ENCODE peak calls at places on chromosomes 7 and 10, in four cellular contexts. F is HepG2, N is K562, Q is GM12878. Y is an unnamed sample.
A peak's percentile ranks its signal among the peaks of the same experiment; 100 is the strongest.

GRCh38 chr7:85125679-85126078 is 61.2 kb downstream of the SEMA3D start:
- DNase-seq in F (no peak), N (no peak), Q (no peak), Y (no peak)

GRCh38 chr7:66376264-66376945 is 171.3 kb downstream of the TPST1 start:
- DNase-seq in F (no peak), N (no peak), Q (no peak), Y (no peak)

GRCh38 chr10:26612151-26612915 is 85.2 kb upstream of the PDSS1 start:
- DNase-seq in F (no peak), N (no peak), Q (no peak), Y (no peak)

GRCh38 chr7:27149817-27150567 is 2.4 kb downstream of the HOXA3 start:
- DNase-seq in F (no peak), N (no peak), Q (no peak), Y (no peak)

GRCh38 chr7:48875300-48875916 is 48.9 kb upstream of the CDC14C start:
- DNase-seq in F (peak; percentile 15), N (peak; percentile 2), Q (no peak), Y (no peak)

GRCh38 chr10:112289373-112290053 is 6.3 kb downstream of the TECTB start:
- DNase-seq in F (no peak), N (no peak), Q (no peak), Y (no peak)

GRCh38 chr10:2992401-2993198 is 74.7 kb upstream of the PFKP start:
- DNase-seq in F (no peak), N (no peak), Q (no peak), Y (no peak)

GRCh38 chr7:93890464-93891068 is at the start of gene TFPI2:
- DNase-seq in F (peak; percentile 2), N (peak; percentile 23), Q (no peak), Y (peak; percentile 27)

GRCh38 chr7:50812109-50812508 is 29.4 kb upstream of the GRB10 start:
- DNase-seq in F (no peak), N (no peak), Q (no peak), Y (no peak)

GRCh38 chr7:52500796-52501195 is 534.6 kb upstream of the POM121L12 start:
- DNase-seq in F (no peak), N (no peak), Q (no peak), Y (no peak)

GRCh38 chr10:126397640-126398382 is 9.5 kb upstream of the ADAM12 start:
- DNase-seq in F (no peak), N (no peak), Q (no peak), Y (no peak)

GRCh38 chr10:66927271-66927950 is 1.6 kb downstream of the LRRTM3 start:
- DNase-seq in F (no peak), N (no peak), Q (no peak), Y (no peak)

GRCh38 chr10:8049151-8049873 is 5.2 kb upstream of the GATA3 start:
- DNase-seq in F (no peak), N (no peak), Q (no peak), Y (no peak)

GRCh38 chr7:73995330-73995729 is 32.6 kb upstream of the ELN start:
- DNase-seq in F (no peak), N (no peak), Q (no peak), Y (no peak)

GRCh38 chr7:71206183-71206582 is 74.2 kb downstream of the GALNT17 start:
- DNase-seq in F (no peak), N (no peak), Q (no peak), Y (no peak)

GRCh38 chr7:64881461-64882287 is 21.4 kb upstream of the ZNF273 start:
- DNase-seq in F (no peak), N (no peak), Q (no peak), Y (no peak)

GRCh38 chr10:128054163-128054970 is 71.9 kb downstream of the MKI67 start:
- DNase-seq in F (no peak), N (no peak), Q (no peak), Y (no peak)

GRCh38 chr10:73865459-73866442 is 8.6 kb downstream of the CAMK2G start:
- DNase-seq in F (no peak), N (no peak), Q (no peak), Y (no peak)

GRCh38 chr7:86643478-86644281 is at the start of gene GRM3:
- DNase-seq in F (no peak), N (peak; percentile 2), Q (no peak), Y (peak; percentile 83)

GRCh38 chr7:1727079-1727478 is 57.0 kb downstream of the ELFN1 start:
- DNase-seq in F (no peak), N (no peak), Q (no peak), Y (no peak)

GRCh38 chr7:1723254-1723653 is 53.2 kb downstream of the ELFN1 start:
- DNase-seq in F (no peak), N (no peak), Q (no peak), Y (no peak)

GRCh38 chr7:1724118-1724910 is 54.2 kb downstream of the ELFN1 start:
- DNase-seq in F (no peak), N (no peak), Q (no peak), Y (no peak)

GRCh38 chr7:1725766-1726630 is 55.9 kb downstream of the ELFN1 start:
- DNase-seq in F (no peak), N (no peak), Q (no peak), Y (no peak)

DNA sequence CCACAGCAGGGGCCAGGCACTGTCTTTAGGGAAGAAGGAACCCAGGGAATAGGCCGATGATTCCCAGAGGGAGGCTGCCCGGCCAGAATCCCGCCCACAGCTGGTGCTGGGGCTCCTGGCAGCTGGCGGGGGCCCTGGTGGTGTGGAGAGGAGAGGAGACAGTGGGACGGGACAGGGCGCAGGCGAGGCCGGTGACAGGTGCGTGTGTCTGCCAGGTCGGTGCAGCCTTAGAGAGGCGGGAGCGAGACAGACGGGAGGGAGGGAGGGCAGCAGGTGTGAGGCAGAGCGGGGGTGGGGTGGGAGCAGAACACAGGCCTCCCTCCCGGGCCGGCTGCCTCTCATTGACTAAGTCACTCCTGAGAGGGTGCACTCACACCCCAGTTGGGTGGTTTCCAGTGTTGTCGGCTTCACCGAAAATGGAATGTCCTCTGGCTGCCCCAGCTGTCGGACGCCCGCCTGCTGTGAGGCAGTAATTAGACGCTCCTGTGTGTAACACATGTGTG is 55.2 kb downstream of the ELFN1 start:
- DNase-seq in F (no peak), N (no peak), Q (no peak), Y (no peak)
- TF ChIP-seq FOXK2 in F (no peak), N (no peak), Q (no peak), Y (no peak)

GRCh38 chr10:85459906-85460305 is 906.7 kb downstream of the GRID1 start:
- DNase-seq in F (no peak), N (no peak), Q (no peak), Y (no peak)

GRCh38 chr10:85454386-85454785 is 912.2 kb downstream of the GRID1 start:
- DNase-seq in F (no peak), N (no peak), Q (no peak), Y (no peak)

GRCh38 chr10:85458274-85458673 is 908.3 kb downstream of the GRID1 start:
- DNase-seq in F (no peak), N (no peak), Q (no peak), Y (no peak)
- TF ChIP-seq FOXK2 in F (no peak), N (no peak), Q (no peak), Y (no peak)

GRCh38 chr10:31358688-31359330 is 39.8 kb downstream of the ZEB1 start:
- DNase-seq in F (no peak), N (no peak), Q (no peak), Y (no peak)

GRCh38 chr10:31362023-31362641 is 43.1 kb downstream of the ZEB1 start:
- DNase-seq in F (no peak), N (no peak), Q (no peak), Y (no peak)

DNA sequence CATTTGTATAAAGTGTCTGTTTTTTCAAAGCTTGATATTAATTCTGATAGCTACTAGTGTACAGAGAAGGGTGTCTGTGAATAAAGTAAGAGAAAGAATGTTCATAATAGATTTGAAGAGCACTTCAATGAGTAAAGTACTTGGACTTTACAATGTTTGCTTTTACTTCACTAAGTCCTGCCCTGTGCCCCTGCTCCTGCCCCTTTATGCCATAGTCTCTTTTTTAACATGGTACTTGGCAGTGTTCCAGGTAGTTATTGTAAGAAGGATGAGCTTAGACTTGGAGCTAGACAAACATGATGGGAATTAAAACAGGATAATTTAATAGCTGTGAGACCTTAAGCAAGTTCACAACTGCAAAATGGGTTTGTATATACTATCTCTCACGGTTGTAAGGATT is 41.0 kb downstream of the ZEB1 start:
- DNase-seq in F (peak; percentile 66), N (no peak), Q (no peak), Y (no peak)
- TF ChIP-seq FOXK2 in F (no peak), N (no peak), Q (no peak), Y (no peak)

GRCh38 chr7:10973942-10974716 is 457 bp downstream of the PHF14 start:
- DNase-seq in F (peak; percentile 12), N (peak; percentile 45), Q (no peak), Y (peak; percentile 16)
- TF ChIP-seq FOXK2 in F (no peak), N (no peak), Q (no peak), Y (no peak)

DNA sequence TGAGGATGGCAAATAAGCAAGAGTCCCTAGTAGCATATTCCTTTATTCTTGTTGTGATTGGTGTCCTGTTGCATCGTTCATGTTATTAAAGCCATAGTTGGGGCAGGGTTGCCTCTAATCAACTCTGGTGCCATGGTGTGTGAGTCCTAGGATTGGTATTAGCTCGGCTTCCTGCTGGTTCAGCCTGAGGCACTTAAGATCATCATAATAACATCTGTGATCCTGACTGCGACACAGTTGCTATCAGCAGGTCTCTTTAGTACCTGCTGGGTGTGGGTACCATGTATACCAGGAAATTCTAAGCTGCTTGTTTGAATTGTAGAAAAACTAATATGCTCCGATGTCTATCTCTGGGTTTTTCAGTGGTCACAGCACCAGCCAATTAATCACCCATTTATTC is 1.6 kb downstream of the WEE2 start:
- DNase-seq in F (no peak), N (no peak), Q (no peak), Y (no peak)
- TF ChIP-seq FOXK2 in F (no peak), N (no peak), Q (no peak), Y (no peak)

GRCh38 chr10:24917979-24918378 is 34.4 kb downstream of the PRTFDC1 start:
- DNase-seq in F (no peak), N (no peak), Q (no peak), Y (no peak)

GRCh38 chr10:24916365-24916764 is 36.0 kb downstream of the PRTFDC1 start:
- DNase-seq in F (no peak), N (peak; percentile 52), Q (no peak), Y (no peak)

GRCh38 chr10:24917493-24917892 is 34.9 kb downstream of the PRTFDC1 start:
- DNase-seq in F (no peak), N (no peak), Q (no peak), Y (no peak)

GRCh38 chr10:24925799-24926198 is 26.6 kb downstream of the PRTFDC1 start:
- DNase-seq in F (no peak), N (no peak), Q (no peak), Y (no peak)

GRCh38 chr10:24920907-24921881 is 31.2 kb downstream of the PRTFDC1 start:
- DNase-seq in F (no peak), N (peak; percentile 96), Q (peak; percentile 67), Y (peak; percentile 10)
- TF ChIP-seq FOXK2 in F (no peak), N (peak; percentile 28), Q (no peak), Y (no peak)